ENCODE peak calls at places on chromosome 7, in five cellular contexts. One of them, this sample, is unnamed.
A peak's percentile ranks its signal among the peaks of the same experiment; 100 is the strongest.

GRCh38 chr7:86918245-86918644 is 141.2 kb downstream of the ELAPOR2 start:
- DNase-seq in neural crest cell: no peak
- DNase-seq in type B pancreatic cell: no peak
- DNase-seq in K562: no peak
- DNase-seq in H1: no peak
- DNase-seq in this sample: no peak

GRCh38 chr7:95960706-95961244 is 188.4 kb downstream of the DYNC1I1 start:
- DNase-seq in H1: no peak
- DNase-seq in neural crest cell: no peak
- DNase-seq in type B pancreatic cell: no peak
- DNase-seq in K562: no peak
- DNase-seq in this sample: no peak

GRCh38 chr7:40570218-40570617 is 435.4 kb downstream of the SUGCT start:
- DNase-seq in K562: no peak
- DNase-seq in neural crest cell: no peak
- DNase-seq in type B pancreatic cell: no peak
- DNase-seq in H1: no peak
- DNase-seq in this sample: no peak

GRCh38 chr7:2360791-2361190 is 6.2 kb downstream of the EIF3B start:
- DNase-seq in type B pancreatic cell: no peak
- DNase-seq in neural crest cell: no peak
- DNase-seq in K562: no peak
- DNase-seq in H1: no peak
- DNase-seq in this sample: no peak

GRCh38 chr7:73885975-73886798 is 25.2 kb downstream of the TMEM270 start:
- DNase-seq in H1: no peak
- DNase-seq in neural crest cell: no peak
- DNase-seq in K562: peak; percentile 97
- DNase-seq in type B pancreatic cell: no peak
- DNase-seq in this sample: no peak

GRCh38 chr7:51639661-51640340 is 323.2 kb upstream of the COBL start:
- DNase-seq in H1: no peak
- DNase-seq in K562: no peak
- DNase-seq in neural crest cell: no peak
- DNase-seq in type B pancreatic cell: no peak
- DNase-seq in this sample: no peak

GRCh38 chr7:131026297-131027003 is 292.4 kb upstream of the KLF14 start:
- DNase-seq in H1: no peak
- DNase-seq in K562: no peak
- DNase-seq in type B pancreatic cell: no peak
- DNase-seq in neural crest cell: no peak
- DNase-seq in this sample: no peak

GRCh38 chr7:101163281-101164070 is 1.9 kb downstream of the VGF start:
- DNase-seq in neural crest cell: peak; percentile 40
- DNase-seq in H1: peak; percentile 82
- DNase-seq in K562: peak; percentile 78
- DNase-seq in type B pancreatic cell: no peak
- DNase-seq in this sample: no peak

GRCh38 chr7:42914009-42914725 is 2.3 kb upstream of the C7orf25 start:
- DNase-seq in type B pancreatic cell: no peak
- DNase-seq in K562: no peak
- DNase-seq in H1: no peak
- DNase-seq in neural crest cell: no peak
- DNase-seq in this sample: no peak

GRCh38 chr7:97479740-97480290 is 252.1 kb upstream of the TAC1 start:
- DNase-seq in type B pancreatic cell: no peak
- DNase-seq in K562: no peak
- DNase-seq in neural crest cell: no peak
- DNase-seq in H1: no peak
- DNase-seq in this sample: no peak

GRCh38 chr7:103704701-103705100 is 258.7 kb upstream of the SLC26A5 start:
- DNase-seq in H1: no peak
- DNase-seq in K562: no peak
- DNase-seq in neural crest cell: no peak
- DNase-seq in type B pancreatic cell: no peak
- DNase-seq in this sample: no peak

GRCh38 chr7:8058852-8059251 is 90.3 kb downstream of the GLCCI1 start:
- DNase-seq in H1: no peak
- DNase-seq in K562: no peak
- DNase-seq in type B pancreatic cell: no peak
- DNase-seq in neural crest cell: no peak
- DNase-seq in this sample: no peak

GRCh38 chr7:44477955-44478354 is 12.5 kb downstream of the NUDCD3 start:
- DNase-seq in K562: no peak
- DNase-seq in H1: no peak
- DNase-seq in neural crest cell: no peak
- DNase-seq in type B pancreatic cell: no peak
- DNase-seq in this sample: no peak

GRCh38 chr7:2959828-2960599 is 83.7 kb downstream of the CARD11 start:
- DNase-seq in neural crest cell: no peak
- DNase-seq in H1: no peak
- DNase-seq in K562: peak; percentile 27
- DNase-seq in type B pancreatic cell: no peak
- DNase-seq in this sample: no peak

GRCh38 chr7:131745645-131746248 is 189.3 kb upstream of the PODXL start:
- DNase-seq in H1: peak; percentile 86
- DNase-seq in K562: peak; percentile 18
- DNase-seq in type B pancreatic cell: peak; percentile 76
- DNase-seq in neural crest cell: peak; percentile 65
- DNase-seq in this sample: peak; percentile 50

GRCh38 chr7:27188666-27189559 is 3.9 kb upstream of the HOXA11 start:
- DNase-seq in type B pancreatic cell: no peak
- DNase-seq in H1: peak; percentile 68
- DNase-seq in K562: no peak
- DNase-seq in neural crest cell: no peak
- DNase-seq in this sample: no peak

GRCh38 chr7:44914992-44915607 is 29.8 kb upstream of the PURB start:
- DNase-seq in H1: no peak
- DNase-seq in type B pancreatic cell: no peak
- DNase-seq in neural crest cell: no peak
- DNase-seq in K562: no peak
- DNase-seq in this sample: no peak

GRCh38 chr7:29977926-29978652 is 11.5 kb downstream of the SCRN1 start:
- DNase-seq in neural crest cell: no peak
- DNase-seq in type B pancreatic cell: no peak
- DNase-seq in H1: peak; percentile 62
- DNase-seq in K562: peak; percentile 53
- DNase-seq in this sample: peak; percentile 57

GRCh38 chr7:46784746-46785145 is 797.2 kb downstream of the TNS3 start:
- DNase-seq in H1: no peak
- DNase-seq in type B pancreatic cell: no peak
- DNase-seq in K562: no peak
- DNase-seq in neural crest cell: no peak
- DNase-seq in this sample: no peak

GRCh38 chr7:157686285-157686894 is 349.6 kb downstream of the DNAJB6 start:
- DNase-seq in H1: peak; percentile 38
- DNase-seq in type B pancreatic cell: peak; percentile 44
- DNase-seq in neural crest cell: no peak
- DNase-seq in K562: no peak
- DNase-seq in this sample: no peak

GRCh38 chr7:12839508-12840153 is 152.2 kb downstream of the ARL4A start:
- DNase-seq in H1: peak; percentile 53
- DNase-seq in K562: no peak
- DNase-seq in type B pancreatic cell: no peak
- DNase-seq in neural crest cell: peak; percentile 32
- DNase-seq in this sample: no peak